ENCODE peak calls at places on chromosome 2, in four cellular contexts. K is stimulated activated CD4-positive, alpha-beta T cell treated with anti-CD3 and anti-CD28 coated beads, Interleukin-2, amount 100 ng/mL, for 48 hours; Q is A549; L is PC-9. I is an unnamed sample.

GRCh38 chr2:134782792-134783191 is 55.6 kb upstream of the ACMSD start:
- DNase-seq in L (peak; percentile 43), Q (no peak), K (no peak), I (peak; percentile 33)

GRCh38 chr2:119684553-119684952 is 5.6 kb downstream of the TMEM177 start:
- DNase-seq in Q (no peak), K (no peak), L (no peak), I (no peak)

GRCh38 chr2:134912406-134912805 is 6.2 kb upstream of the CCNT2 start:
- DNase-seq in L (no peak), K (no peak), Q (no peak), I (no peak)

GRCh38 chr2:205989291-205990071 is 96.5 kb downstream of the INO80D start:
- DNase-seq in Q (no peak), L (no peak), K (no peak), I (no peak)

GRCh38 chr2:32882911-32883810 is 63.6 kb upstream of the LTBP1 start:
- DNase-seq in K (no peak), L (no peak), Q (no peak), I (no peak)

GRCh38 chr2:47719099-47719498 is 63.8 kb upstream of the MSH6 start:
- DNase-seq in K (no peak), L (no peak), Q (no peak), I (no peak)

GRCh38 chr2:224354631-224355211 is 47.2 kb downstream of the FAM124B start:
- DNase-seq in Q (no peak), L (no peak), K (no peak), I (no peak)

GRCh38 chr2:120855855-120856405 is 120.3 kb downstream of the GLI2 start:
- DNase-seq in K (no peak), Q (no peak), L (no peak), I (no peak)

GRCh38 chr2:38163006-38163405 is 87.1 kb upstream of the CYP1B1 start:
- DNase-seq in K (no peak), Q (peak; percentile 29), L (no peak), I (no peak)

GRCh38 chr2:176814740-176815367 is 397.7 kb upstream of the HNRNPA3 start:
- DNase-seq in L (no peak), K (no peak), Q (peak; percentile 37), I (no peak)

GRCh38 chr2:43230481-43230880 is 4.1 kb upstream of the ZFP36L2 start:
- DNase-seq in Q (no peak), L (no peak), K (no peak), I (peak; percentile 25)

GRCh38 chr2:70855679-70856078 is 20.1 kb upstream of the CD207 start:
- DNase-seq in L (no peak), Q (no peak), K (no peak), I (no peak)

GRCh38 chr2:48651127-48651526 is 33.5 kb downstream of the GTF2A1L start:
- DNase-seq in L (no peak), Q (no peak), K (no peak), I (no peak)

GRCh38 chr2:47783491-47784330 is 766 bp downstream of the MSH6 start:
- DNase-seq in Q (peak; percentile 82), K (peak; percentile 48), L (peak; percentile 68), I (peak; percentile 78)

GRCh38 chr2:62787381-62787780 is 81.9 kb downstream of the EHBP1 start:
- DNase-seq in Q (peak; percentile 50), L (peak; percentile 38), K (no peak), I (peak; percentile 63)

GRCh38 chr2:198657520-198658121 is 800.1 kb downstream of the SATB2 start:
- DNase-seq in L (no peak), K (no peak), Q (peak; percentile 36), I (peak; percentile 55)

I was measured in T47D.